ENCODE peak calls at places on chromosomes 7 and 10, in four cellular contexts. S is psoas muscle, N is GM13976, U is GM20000. V is an unnamed sample.

GRCh38 chr7:9083837-9084236 is 650.4 kb downstream of the NXPH1 start:
- DNase-seq in S (no peak), N (no peak), U (no peak), V (no peak)

GRCh38 chr7:93715234-93715633 is 140.7 kb upstream of the CALCR start:
- DNase-seq in S (peak; percentile 13), N (peak; percentile 11), U (peak; percentile 6), V (peak; percentile 65)

GRCh38 chr7:47617131-47617530 is 35.2 kb upstream of the TNS3 start:
- DNase-seq in S (no peak), N (no peak), U (no peak), V (no peak)

GRCh38 chr10:109726473-109726872 is 196.8 kb downstream of the XPNPEP1 start:
- DNase-seq in S (no peak), N (no peak), U (no peak), V (no peak)

GRCh38 chr10:78524941-78525340 is 491.3 kb downstream of the RPS24 start:
- DNase-seq in S (no peak), N (no peak), U (no peak), V (no peak)

GRCh38 chr10:65779985-65780384 is 1145.9 kb upstream of the LRRTM3 start:
- DNase-seq in S (no peak), N (no peak), U (no peak), V (no peak)

GRCh38 chr10:81179805-81180452 is 642.2 kb downstream of the SH2D4B start:
- DNase-seq in S (no peak), N (peak; percentile 33), U (peak; percentile 23), V (peak; percentile 54)

GRCh38 chr7:28163955-28164354 is 16.6 kb downstream of the JAZF1 start:
- DNase-seq in S (no peak), N (no peak), U (no peak), V (no peak)

GRCh38 chr7:85776691-85777363 is 590.0 kb upstream of the SEMA3D start:
- DNase-seq in S (no peak), N (no peak), U (no peak), V (no peak)

GRCh38 chr10:59240581-59241183 is 64.2 kb downstream of the PHYHIPL start:
- DNase-seq in S (no peak), N (peak; percentile 12), U (peak; percentile 10), V (peak; percentile 49)
- TF ChIP-seq CTCF in S (peak; percentile 83), N (no peak), U (peak; percentile 36), V (peak; percentile 60)

GRCh38 chr7:26743205-26743604 is 121.2 kb downstream of the SKAP2 start:
- DNase-seq in S (no peak), N (no peak), U (no peak), V (no peak)
- TF ChIP-seq CTCF in S (no peak), N (no peak), U (no peak), V (no peak)

GRCh38 chr10:88239212-88239611 is 343.9 kb downstream of the RNLS start:
- DNase-seq in S (no peak), N (no peak), U (no peak), V (no peak)
- TF ChIP-seq CTCF in S (no peak), N (no peak), U (no peak), V (no peak)

GRCh38 chr10:100357073-100357858 is 10.2 kb downstream of the SCD start:
- DNase-seq in S (no peak), N (no peak), U (no peak), V (no peak)

GRCh38 chr10:100353770-100354485 is 6.9 kb downstream of the SCD start:
- DNase-seq in S (no peak), N (no peak), U (no peak), V (no peak)

GRCh38 chr10:100355069-100355468 is 8.0 kb downstream of the SCD start:
- DNase-seq in S (no peak), N (no peak), U (no peak), V (no peak)

GRCh38 chr10:100359030-100359432 is 12.0 kb downstream of the SCD start:
- DNase-seq in S (no peak), N (no peak), U (no peak), V (no peak)

GRCh38 chr10:100356067-100357017 is 9.3 kb downstream of the SCD start:
- DNase-seq in S (no peak), N (no peak), U (no peak), V (no peak)
- TF ChIP-seq CTCF in S (no peak), N (no peak), U (no peak), V (no peak)

GRCh38 chr7:16668049-16668858 is 22.3 kb downstream of the BZW2 start:
- DNase-seq in S (peak; percentile 70), N (no peak), U (no peak), V (peak; percentile 89)
- TF ChIP-seq CTCF in S (no peak), N (no peak), U (no peak), V (no peak)

GRCh38 chr10:30186371-30186875 is 127.0 kb upstream of the JCAD start:
- DNase-seq in S (no peak), N (no peak), U (no peak), V (peak; percentile 20)
- TF ChIP-seq CTCF in S (no peak), N (no peak), U (no peak), V (no peak)

GRCh38 chr10:66838656-66839055 is 87.2 kb upstream of the LRRTM3 start:
- DNase-seq in S (no peak), N (no peak), U (no peak), V (no peak)

GRCh38 chr10:66837335-66837734 is 88.5 kb upstream of the LRRTM3 start:
- DNase-seq in S (no peak), N (no peak), U (no peak), V (no peak)

GRCh38 chr10:66837990-66838389 is 87.8 kb upstream of the LRRTM3 start:
- DNase-seq in S (no peak), N (no peak), U (no peak), V (no peak)

GRCh38 chr10:66844176-66844947 is 81.5 kb upstream of the LRRTM3 start:
- DNase-seq in S (no peak), N (no peak), U (no peak), V (no peak)

DNA sequence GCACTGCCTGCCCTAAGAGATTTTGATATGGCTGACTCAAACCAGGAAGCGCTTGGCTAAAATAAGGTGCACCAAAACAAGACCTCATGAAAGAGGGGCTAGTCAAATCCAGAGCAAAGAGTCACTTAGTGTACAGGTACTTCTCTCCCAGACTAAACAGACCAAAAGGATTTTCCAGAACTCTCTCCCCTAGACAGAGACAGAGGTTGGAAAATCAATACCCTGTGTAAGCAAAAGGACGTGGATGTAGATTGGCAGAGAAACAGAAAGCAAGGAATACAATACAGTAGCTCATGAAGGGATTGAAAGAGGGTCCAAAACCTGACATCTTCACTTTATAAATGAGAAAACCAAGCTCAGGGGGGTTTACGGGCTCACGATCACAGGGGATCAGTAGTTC is 83.0 kb upstream of the LRRTM3 start:
- DNase-seq in S (no peak), N (no peak), U (no peak), V (no peak)
- TF ChIP-seq CTCF in S (no peak), N (no peak), U (no peak), V (no peak)

GRCh38 chr7:122054393-122054792 is 89.7 kb downstream of the AASS start:
- DNase-seq in S (no peak), N (no peak), U (no peak), V (no peak)
- TF ChIP-seq CTCF in S (no peak), N (no peak), U (no peak), V (no peak)